ENCODE peak calls at places on chromosomes 6 and 20, in eight cellular contexts. P is lung microvascular endothelial cell; W is midbrain; F is left lobe of liver; A is occipital lobe; Q is stimulated activated CD4-positive, alpha-beta T cell treated with anti-CD3 and anti-CD28 coated beads, Interleukin-12 subunit alpha, Interleukin-12 subunit beta, amount 100 ng/mL, for 48 hours; G is substantia nigra; O is NCI-H187. S is an unnamed sample.
A peak's percentile ranks its signal among the peaks of the same experiment; 100 is the strongest.

GRCh38 chr6:35737413-35738211 is 780 bp downstream of the ARMC12 start:
- DNase-seq in P (peak; percentile 91), W (peak; percentile 83), F (no peak), A (no peak), Q (no peak), G (no peak), O (peak; percentile 15), S (no peak)

GRCh38 chr20:12638633-12639360 is 370.0 kb upstream of the SPTLC3 start:
- DNase-seq in P (no peak), W (no peak), F (no peak), A (no peak), Q (no peak), G (no peak), O (no peak), S (peak; percentile 45)

GRCh38 chr6:148771212-148771601 is 24.4 kb downstream of the UST start:
- DNase-seq in P (no peak), W (no peak), F (no peak), A (no peak), Q (no peak), G (no peak), O (no peak), S (no peak)

GRCh38 chr20:57769756-57770155 is 59.9 kb upstream of the PMEPA1 start:
- DNase-seq in P (no peak), W (no peak), F (no peak), A (no peak), Q (no peak), G (no peak), O (no peak), S (no peak)

GRCh38 chr6:135145509-135145865 is 35.6 kb upstream of the MYB start:
- DNase-seq in P (peak; percentile 49), W (no peak), F (no peak), A (no peak), Q (no peak), G (no peak), O (no peak), S (no peak)

GRCh38 chr6:136525586-136526195 is 24.5 kb downstream of the MAP7 start:
- DNase-seq in P (no peak), W (peak; percentile 69), F (no peak), A (peak; percentile 52), Q (no peak), G (no peak), O (no peak), S (peak; percentile 30)

GRCh38 chr6:44527191-44527960 is 139.9 kb downstream of the CDC5L start:
- DNase-seq in P (no peak), W (no peak), F (no peak), A (no peak), Q (no peak), G (no peak), O (no peak), S (no peak)

GRCh38 chr6:27133281-27134227 is 113.9 kb upstream of the PRSS16 start:
- DNase-seq in P (peak; percentile 77), W (no peak), F (no peak), A (no peak), Q (peak; percentile 67), G (peak; percentile 2), O (peak; percentile 45), S (peak; percentile 83)

GRCh38 chr6:135306740-135307420 is 125.8 kb downstream of the MYB start:
- DNase-seq in P (no peak), W (peak; percentile 16), F (no peak), A (no peak), Q (no peak), G (no peak), O (no peak), S (no peak)

GRCh38 chr6:12941422-12941821 is 224.9 kb downstream of the PHACTR1 start:
- DNase-seq in P (no peak), W (no peak), F (no peak), A (no peak), Q (no peak), G (no peak), O (no peak), S (no peak)

GRCh38 chr20:4811661-4812181 is 90.0 kb downstream of the PRND start:
- DNase-seq in P (no peak), W (peak; percentile 45), F (peak; percentile 61), A (no peak), Q (no peak), G (no peak), O (no peak), S (no peak)

GRCh38 chr20:46137816-46138215 is 19.7 kb downstream of the CD40 start:
- DNase-seq in P (no peak), W (no peak), F (no peak), A (no peak), Q (no peak), G (no peak), O (peak; percentile 44), S (no peak)

GRCh38 chr6:43078651-43079050 is 2.5 kb downstream of the PTK7 start:
- DNase-seq in P (no peak), W (no peak), F (no peak), A (no peak), Q (no peak), G (no peak), O (no peak), S (no peak)

GRCh38 chr6:137894779-137895385 is 27.8 kb downstream of the TNFAIP3 start:
- DNase-seq in P (no peak), W (no peak), F (no peak), A (no peak), Q (no peak), G (no peak), O (no peak), S (no peak)

GRCh38 chr20:33751775-33752174 is 20.0 kb downstream of the ZNF341 start:
- DNase-seq in P (no peak), W (no peak), F (no peak), A (no peak), Q (no peak), G (no peak), O (no peak), S (no peak)

GRCh38 chr20:23157741-23158140 is 71.6 kb upstream of the CD93 start:
- DNase-seq in P (no peak), W (no peak), F (peak; percentile 40), A (no peak), Q (no peak), G (no peak), O (no peak), S (no peak)

GRCh38 chr6:39298061-39298460 is 16.2 kb downstream of the KCNK17 start:
- DNase-seq in P (no peak), W (no peak), F (peak; percentile 97), A (no peak), Q (no peak), G (no peak), O (no peak), S (no peak)

GRCh38 chr6:7554533-7555275 is 13.2 kb downstream of the DSP start:
- DNase-seq in P (no peak), W (no peak), F (no peak), A (no peak), Q (no peak), G (no peak), O (no peak), S (no peak)

GRCh38 chr6:24600903-24601302 is 45.1 kb downstream of the KIAA0319 start:
- DNase-seq in P (no peak), W (no peak), F (no peak), A (no peak), Q (no peak), G (no peak), O (no peak), S (peak; percentile 19)

GRCh38 chr6:163507965-163508364 is 93.4 kb downstream of the QKI start:
- DNase-seq in P (no peak), W (no peak), F (no peak), A (no peak), Q (no peak), G (no peak), O (no peak), S (no peak)

GRCh38 chr6:105326838-105327745 is 75.8 kb downstream of the PREP start:
- DNase-seq in P (no peak), W (no peak), F (no peak), A (no peak), Q (no peak), G (no peak), O (no peak), S (no peak)

GRCh38 chr20:18390201-18390600 is 76.6 kb downstream of the DZANK1 start:
- DNase-seq in P (no peak), W (no peak), F (no peak), A (no peak), Q (no peak), G (no peak), O (no peak), S (no peak)

GRCh38 chr6:113508249-113508648 is 348.9 kb upstream of the MARCKS start:
- DNase-seq in P (no peak), W (no peak), F (no peak), A (no peak), Q (no peak), G (no peak), O (no peak), S (no peak)

GRCh38 chr20:13515291-13515690 is 123.4 kb downstream of the TASP1 start:
- DNase-seq in P (no peak), W (no peak), F (no peak), A (no peak), Q (no peak), G (no peak), O (no peak), S (no peak)

GRCh38 chr20:5544702-5545101 is 205.5 kb upstream of the SHLD1 start:
- DNase-seq in P (no peak), W (no peak), F (no peak), A (no peak), Q (no peak), G (no peak), O (no peak), S (no peak)

GRCh38 chr6:47419621-47420020 is 58.0 kb upstream of the CD2AP start:
- DNase-seq in P (no peak), W (no peak), F (no peak), A (no peak), Q (no peak), G (no peak), O (no peak), S (no peak)

GRCh38 chr6:130943738-130944137 is 116.5 kb downstream of the SMLR1 start:
- DNase-seq in P (no peak), W (peak; percentile 42), F (no peak), A (no peak), Q (no peak), G (no peak), O (no peak), S (no peak)

GRCh38 chr6:4270799-4271198 is 135.4 kb upstream of the ECI2 start:
- DNase-seq in P (peak; percentile 50), W (no peak), F (no peak), A (no peak), Q (no peak), G (no peak), O (no peak), S (no peak)

GRCh38 chr20:57682184-57683038 is 27.4 kb downstream of the PMEPA1 start:
- DNase-seq in P (no peak), W (no peak), F (no peak), A (peak; percentile 17), Q (no peak), G (no peak), O (no peak), S (no peak)

GRCh38 chr6:169906741-169907418 is 155.5 kb downstream of the ERMARD start:
- DNase-seq in P (peak; percentile 60), W (no peak), F (no peak), A (no peak), Q (no peak), G (no peak), O (no peak), S (no peak)

GRCh38 chr6:21594427-21595264 is 1.1 kb downstream of the SOX4 start:
- DNase-seq in P (peak; percentile 65), W (peak; percentile 67), F (peak; percentile 62), A (peak; percentile 68), Q (peak; percentile 30), G (peak; percentile 17), O (no peak), S (peak; percentile 64)

GRCh38 chr6:148885154-148885870 is 138.5 kb downstream of the UST start:
- DNase-seq in P (no peak), W (no peak), F (no peak), A (no peak), Q (no peak), G (no peak), O (no peak), S (no peak)

GRCh38 chr6:121823437-121823851 is 388.0 kb downstream of the GJA1 start:
- DNase-seq in P (no peak), W (no peak), F (no peak), A (no peak), Q (no peak), G (no peak), O (no peak), S (peak; percentile 65)

GRCh38 chr6:782141-782540 is 89.2 kb upstream of the EXOC2 start:
- DNase-seq in P (no peak), W (no peak), F (no peak), A (no peak), Q (no peak), G (no peak), O (no peak), S (no peak)

S was measured in neural progenitor cell.